ENCODE peak calls at places on chromosomes 11 and 22, in four cellular contexts. U is naive thymus-derived CD8-positive, alpha-beta T cell; R is hypothalamus; H is NCI-H1105. M is an unnamed sample.

GRCh38 chr22:39960791-39961746 is 872 bp downstream of the TMA7B start:
- DNase-seq in H (no peak), U (peak; percentile 41), R (no peak), M (no peak)

GRCh38 chr11:128146926-128147605 is 440.3 kb downstream of the ETS1 start:
- DNase-seq in R (no peak), U (no peak), H (no peak), M (no peak)

GRCh38 chr11:13962562-13963168 is at the start of gene SPON1:
- DNase-seq in H (peak; percentile 71), U (no peak), R (peak; percentile 40), M (no peak)

GRCh38 chr22:36641902-36642640 is 61.5 kb downstream of the CACNG2 start:
- DNase-seq in H (no peak), U (no peak), R (no peak), M (peak; percentile 79)

GRCh38 chr22:38953091-38953490 is 4.3 kb upstream of the APOBEC3A start:
- DNase-seq in R (no peak), U (no peak), H (no peak), M (no peak)

GRCh38 chr11:121111053-121111724 is 10.1 kb downstream of the TECTA start:
- DNase-seq in R (no peak), H (no peak), U (no peak), M (no peak)

GRCh38 chr11:80955588-80955987 is 1514.8 kb upstream of the TENM4 start:
- DNase-seq in H (no peak), U (no peak), R (no peak), M (no peak)

GRCh38 chr11:16690061-16690460 is 48.4 kb upstream of the C11orf58 start:
- DNase-seq in H (no peak), R (no peak), U (no peak), M (no peak)

GRCh38 chr11:8263109-8263768 is 439 bp downstream of the LMO1 start:
- DNase-seq in H (peak; percentile 33), U (no peak), R (no peak), M (no peak)

GRCh38 chr11:15493921-15494630 is 379.4 kb downstream of the INSC start:
- DNase-seq in U (no peak), R (no peak), H (no peak), M (peak; percentile 92)

GRCh38 chr22:43945632-43946390 is 9.4 kb upstream of the SAMM50 start:
- DNase-seq in H (no peak), U (peak; percentile 32), R (peak; percentile 12), M (peak; percentile 22)

GRCh38 chr11:61626580-61627380 is 45.9 kb upstream of the SYT7 start:
- DNase-seq in H (no peak), U (no peak), R (no peak), M (no peak)

GRCh38 chr11:127873478-127873877 is 713.9 kb downstream of the ETS1 start:
- DNase-seq in U (no peak), H (no peak), R (no peak), M (no peak)

GRCh38 chr22:46043339-46043738 is 66.4 kb upstream of the WNT7B start:
- DNase-seq in R (no peak), U (no peak), H (no peak), M (no peak)

GRCh38 chr11:116796548-116796947 is 4.9 kb upstream of the APOA5 start:
- DNase-seq in R (no peak), H (no peak), U (no peak), M (no peak)

GRCh38 chr22:50200333-50201190 is at the start of gene SELENOO:
- DNase-seq in U (peak; percentile 85), H (peak; percentile 88), R (peak; percentile 89), M (peak; percentile 89)

GRCh38 chr11:76410771-76411423 is 29.8 kb downstream of the GVQW3 start:
- DNase-seq in U (no peak), H (no peak), R (no peak), M (peak; percentile 11)

GRCh38 chr11:121351089-121351488 is 58.5 kb downstream of the SC5D start:
- DNase-seq in R (no peak), H (no peak), U (no peak), M (no peak)

GRCh38 chr11:19800162-19800561 is 87.5 kb downstream of the NAV2 start:
- DNase-seq in U (no peak), R (no peak), H (no peak), M (no peak)

GRCh38 chr22:33512961-33513360 is 407.3 kb downstream of the LARGE1 start:
- DNase-seq in R (no peak), U (no peak), H (no peak), M (no peak)

GRCh38 chr11:93820085-93820710 is 30.2 kb downstream of the VSTM5 start:
- DNase-seq in R (no peak), U (no peak), H (no peak), M (no peak)

GRCh38 chr22:42335839-42336378 is 65.5 kb upstream of the TCF20 start:
- DNase-seq in R (no peak), H (no peak), U (no peak), M (no peak)

GRCh38 chr11:73085189-73085875 is 56.8 kb downstream of the FCHSD2 start:
- DNase-seq in U (no peak), H (no peak), R (no peak), M (no peak)

GRCh38 chr11:123086315-123086714 is 24.4 kb upstream of the HSPA8 start:
- DNase-seq in H (no peak), U (no peak), R (no peak), M (no peak)

GRCh38 chr11:13375798-13376197 is 87.2 kb downstream of the BTBD10 start:
- DNase-seq in R (no peak), U (no peak), H (no peak), M (no peak)

GRCh38 chr22:28882545-28882877 is 861 bp upstream of the ZNRF3 start:
- DNase-seq in H (no peak), U (no peak), R (no peak), M (no peak)

GRCh38 chr22:23387827-23388491 is 192.1 kb downstream of the IGLL1 start:
- DNase-seq in U (no peak), R (no peak), H (no peak), M (no peak)

GRCh38 chr22:46663436-46664100 is 43.4 kb downstream of the GRAMD4 start:
- DNase-seq in U (no peak), R (no peak), H (no peak), M (no peak)